ENCODE peak calls at places on chromosomes 5 and 9, in four cellular contexts. One of them, this sample, is unnamed.

GRCh38 chr5:73496984-73497457 is 1.2 kb upstream of the BTF3 start:
- DNase-seq in SK-N-SH: peak
- DNase-seq in DND-41: no peak
- DNase-seq in progenitor cell of endocrine pancreas: no peak
- DNase-seq in this sample: no peak

GRCh38 chr5:179912386-179912785 is 4.7 kb upstream of the TBC1D9B start:
- DNase-seq in SK-N-SH: no peak
- DNase-seq in progenitor cell of endocrine pancreas: no peak
- DNase-seq in DND-41: no peak
- DNase-seq in this sample: no peak

GRCh38 chr5:129499208-129499852 is 39.2 kb downstream of the ADAMTS19 start:
- DNase-seq in DND-41: no peak
- DNase-seq in progenitor cell of endocrine pancreas: no peak
- DNase-seq in SK-N-SH: no peak
- DNase-seq in this sample: no peak

GRCh38 chr9:80294955-80295354 is 723.2 kb downstream of the TLE4 start:
- DNase-seq in progenitor cell of endocrine pancreas: no peak
- DNase-seq in SK-N-SH: no peak
- DNase-seq in DND-41: no peak
- DNase-seq in this sample: no peak

GRCh38 chr9:95336281-95336680 is 18.8 kb upstream of the FANCC start:
- DNase-seq in SK-N-SH: peak
- DNase-seq in progenitor cell of endocrine pancreas: no peak
- DNase-seq in DND-41: no peak
- DNase-seq in this sample: no peak

GRCh38 chr9:114321759-114322158 is 1.1 kb upstream of the ORM1 start:
- DNase-seq in DND-41: no peak
- DNase-seq in progenitor cell of endocrine pancreas: no peak
- DNase-seq in SK-N-SH: no peak
- DNase-seq in this sample: no peak

GRCh38 chr9:126093771-126094170 is 232.9 kb upstream of the MVB12B start:
- DNase-seq in progenitor cell of endocrine pancreas: no peak
- DNase-seq in SK-N-SH: no peak
- DNase-seq in DND-41: no peak
- DNase-seq in this sample: no peak

GRCh38 chr5:165076686-165077085 is 1571.3 kb downstream of the MAT2B start:
- DNase-seq in SK-N-SH: no peak
- DNase-seq in progenitor cell of endocrine pancreas: no peak
- DNase-seq in DND-41: no peak
- DNase-seq in this sample: no peak

GRCh38 chr9:77211561-77211960 is 34.2 kb downstream of the VPS13A start:
- DNase-seq in progenitor cell of endocrine pancreas: no peak
- DNase-seq in DND-41: no peak
- DNase-seq in SK-N-SH: no peak
- DNase-seq in this sample: no peak

GRCh38 chr9:26685857-26686256 is 206.7 kb downstream of the CAAP1 start:
- DNase-seq in SK-N-SH: no peak
- DNase-seq in progenitor cell of endocrine pancreas: no peak
- DNase-seq in DND-41: no peak
- DNase-seq in this sample: no peak

GRCh38 chr5:4651811-4652565 is 488.1 kb upstream of the ADAMTS16 start:
- DNase-seq in SK-N-SH: no peak
- DNase-seq in progenitor cell of endocrine pancreas: no peak
- DNase-seq in DND-41: no peak
- DNase-seq in this sample: no peak

GRCh38 chr5:158468444-158468843 is 609.5 kb upstream of the CLINT1 start:
- DNase-seq in DND-41: no peak
- DNase-seq in progenitor cell of endocrine pancreas: no peak
- DNase-seq in SK-N-SH: no peak
- DNase-seq in this sample: no peak

GRCh38 chr9:137972355-137972987 is 94.9 kb downstream of the CACNA1B start:
- DNase-seq in SK-N-SH: peak
- DNase-seq in DND-41: no peak
- DNase-seq in progenitor cell of endocrine pancreas: no peak
- DNase-seq in this sample: no peak

GRCh38 chr9:32596096-32596865 is 23.3 kb upstream of the NDUFB6 start:
- DNase-seq in DND-41: no peak
- DNase-seq in progenitor cell of endocrine pancreas: no peak
- DNase-seq in SK-N-SH: no peak
- DNase-seq in this sample: no peak

GRCh38 chr9:96242829-96243228 is 59.1 kb downstream of the HSD17B3 start:
- DNase-seq in SK-N-SH: no peak
- DNase-seq in DND-41: no peak
- DNase-seq in progenitor cell of endocrine pancreas: no peak
- DNase-seq in this sample: no peak

GRCh38 chr5:144469106-144469505 is 298.4 kb downstream of the KCTD16 start:
- DNase-seq in progenitor cell of endocrine pancreas: no peak
- DNase-seq in DND-41: no peak
- DNase-seq in SK-N-SH: no peak
- DNase-seq in this sample: no peak

GRCh38 chr5:177429248-177430045 is 3.0 kb downstream of the GRK6 start:
- DNase-seq in progenitor cell of endocrine pancreas: no peak
- DNase-seq in DND-41: peak
- DNase-seq in SK-N-SH: no peak
- DNase-seq in this sample: no peak

GRCh38 chr5:153827407-153827806 is 211.3 kb downstream of the FAM114A2 start:
- DNase-seq in SK-N-SH: no peak
- DNase-seq in progenitor cell of endocrine pancreas: no peak
- DNase-seq in DND-41: no peak
- DNase-seq in this sample: no peak
- TF ChIP-seq CTCF in SK-N-SH: no peak
- TF ChIP-seq CTCF in progenitor cell of endocrine pancreas: no peak
- TF ChIP-seq CTCF in DND-41: no peak
- TF ChIP-seq CTCF in this sample: no peak

GRCh38 chr9:127263664-127264063 is 910 bp upstream of the GARNL3 start:
- DNase-seq in DND-41: no peak
- DNase-seq in progenitor cell of endocrine pancreas: no peak
- DNase-seq in SK-N-SH: peak
- DNase-seq in this sample: no peak

GRCh38 chr9:127258884-127259471 is 5.6 kb upstream of the GARNL3 start:
- DNase-seq in DND-41: no peak
- DNase-seq in SK-N-SH: no peak
- DNase-seq in progenitor cell of endocrine pancreas: no peak
- DNase-seq in this sample: no peak

GRCh38 chr9:127263244-127263643 is 1.3 kb upstream of the GARNL3 start:
- DNase-seq in DND-41: no peak
- DNase-seq in SK-N-SH: no peak
- DNase-seq in progenitor cell of endocrine pancreas: no peak
- DNase-seq in this sample: no peak

GRCh38 chr9:127264462-127265040 is at the start of gene GARNL3:
- DNase-seq in DND-41: no peak
- DNase-seq in SK-N-SH: peak
- DNase-seq in progenitor cell of endocrine pancreas: no peak
- DNase-seq in this sample: no peak

GRCh38 chr9:127262621-127263020 is 2.0 kb upstream of the GARNL3 start:
- DNase-seq in DND-41: no peak
- DNase-seq in progenitor cell of endocrine pancreas: no peak
- DNase-seq in SK-N-SH: no peak
- DNase-seq in this sample: no peak
- TF ChIP-seq CTCF in DND-41: no peak
- TF ChIP-seq CTCF in progenitor cell of endocrine pancreas: no peak
- TF ChIP-seq CTCF in SK-N-SH: no peak
- TF ChIP-seq CTCF in this sample: no peak

GRCh38 chr9:107086460-107086859 is 196.6 kb upstream of the RAD23B start:
- DNase-seq in DND-41: no peak
- DNase-seq in SK-N-SH: no peak
- DNase-seq in progenitor cell of endocrine pancreas: no peak
- DNase-seq in this sample: no peak

GRCh38 chr9:107090218-107090617 is 192.9 kb upstream of the RAD23B start:
- DNase-seq in progenitor cell of endocrine pancreas: no peak
- DNase-seq in SK-N-SH: no peak
- DNase-seq in DND-41: no peak
- DNase-seq in this sample: no peak

DNA sequence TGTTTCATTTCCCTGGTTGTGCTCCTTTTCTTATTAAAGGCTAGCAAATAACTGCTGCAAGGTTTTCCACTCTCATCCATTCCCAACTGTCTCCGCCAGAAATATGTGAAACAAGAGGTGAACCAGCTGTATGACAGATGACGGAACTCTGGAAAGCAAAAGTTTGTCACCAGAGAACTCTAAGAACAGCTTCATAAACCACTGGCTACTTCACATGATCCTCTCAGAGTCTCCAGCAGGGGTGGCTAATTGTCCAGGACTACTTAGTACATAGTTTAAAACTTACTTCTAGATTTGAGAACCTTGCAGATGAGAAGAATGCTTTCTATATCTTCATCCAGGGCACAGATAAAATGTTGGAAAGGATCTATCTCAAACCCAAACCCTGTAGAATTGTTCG is 195.8 kb upstream of the RAD23B start:
- DNase-seq in DND-41: no peak
- DNase-seq in SK-N-SH: no peak
- DNase-seq in progenitor cell of endocrine pancreas: no peak
- DNase-seq in this sample: no peak
- TF ChIP-seq CTCF in DND-41: no peak
- TF ChIP-seq CTCF in SK-N-SH: no peak
- TF ChIP-seq CTCF in progenitor cell of endocrine pancreas: no peak
- TF ChIP-seq CTCF in this sample: no peak

DNA sequence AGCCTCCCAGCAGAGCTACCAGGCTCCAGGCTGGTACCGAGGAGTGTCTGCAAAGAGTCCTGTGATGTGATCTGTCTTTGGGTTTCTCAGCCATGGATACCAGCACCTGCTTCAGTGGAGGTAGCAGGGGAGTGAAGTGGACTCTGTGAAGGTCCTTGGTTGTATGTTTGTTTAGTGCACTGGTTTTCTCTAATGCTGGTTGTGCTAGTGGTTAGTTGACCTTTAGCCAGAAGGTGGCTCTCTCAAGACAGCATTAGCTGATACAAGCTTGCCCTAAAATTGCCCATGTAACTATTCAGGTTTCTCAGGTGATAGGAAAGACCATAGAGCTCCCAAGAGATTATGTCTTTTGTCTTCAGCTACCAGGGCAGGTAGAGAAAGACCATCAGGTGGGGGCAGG is 87.2 kb downstream of the MTAP start:
- DNase-seq in SK-N-SH: no peak
- DNase-seq in DND-41: no peak
- DNase-seq in progenitor cell of endocrine pancreas: no peak
- DNase-seq in this sample: no peak
- TF ChIP-seq CTCF in SK-N-SH: no peak
- TF ChIP-seq CTCF in DND-41: no peak
- TF ChIP-seq CTCF in progenitor cell of endocrine pancreas: no peak
- TF ChIP-seq CTCF in this sample: no peak

GRCh38 chr9:33942471-33943083 is 106.1 kb downstream of the UBAP2 start:
- DNase-seq in SK-N-SH: no peak
- DNase-seq in DND-41: no peak
- DNase-seq in progenitor cell of endocrine pancreas: no peak
- DNase-seq in this sample: no peak
- TF ChIP-seq CTCF in SK-N-SH: peak
- TF ChIP-seq CTCF in DND-41: no peak
- TF ChIP-seq CTCF in progenitor cell of endocrine pancreas: no peak
- TF ChIP-seq CTCF in this sample: no peak

GRCh38 chr9:82124090-82124489 is 135.5 kb downstream of the SPATA31D1 start:
- DNase-seq in progenitor cell of endocrine pancreas: no peak
- DNase-seq in SK-N-SH: no peak
- DNase-seq in DND-41: no peak
- DNase-seq in this sample: no peak
- TF ChIP-seq CTCF in progenitor cell of endocrine pancreas: no peak
- TF ChIP-seq CTCF in SK-N-SH: no peak
- TF ChIP-seq CTCF in DND-41: no peak
- TF ChIP-seq CTCF in this sample: no peak

GRCh38 chr5:57432876-57433275 is 49.7 kb downstream of the ACTBL2 start:
- DNase-seq in SK-N-SH: no peak
- DNase-seq in progenitor cell of endocrine pancreas: no peak
- DNase-seq in DND-41: no peak
- DNase-seq in this sample: no peak
- TF ChIP-seq CTCF in SK-N-SH: peak
- TF ChIP-seq CTCF in progenitor cell of endocrine pancreas: peak
- TF ChIP-seq CTCF in DND-41: no peak
- TF ChIP-seq CTCF in this sample: no peak

DNA sequence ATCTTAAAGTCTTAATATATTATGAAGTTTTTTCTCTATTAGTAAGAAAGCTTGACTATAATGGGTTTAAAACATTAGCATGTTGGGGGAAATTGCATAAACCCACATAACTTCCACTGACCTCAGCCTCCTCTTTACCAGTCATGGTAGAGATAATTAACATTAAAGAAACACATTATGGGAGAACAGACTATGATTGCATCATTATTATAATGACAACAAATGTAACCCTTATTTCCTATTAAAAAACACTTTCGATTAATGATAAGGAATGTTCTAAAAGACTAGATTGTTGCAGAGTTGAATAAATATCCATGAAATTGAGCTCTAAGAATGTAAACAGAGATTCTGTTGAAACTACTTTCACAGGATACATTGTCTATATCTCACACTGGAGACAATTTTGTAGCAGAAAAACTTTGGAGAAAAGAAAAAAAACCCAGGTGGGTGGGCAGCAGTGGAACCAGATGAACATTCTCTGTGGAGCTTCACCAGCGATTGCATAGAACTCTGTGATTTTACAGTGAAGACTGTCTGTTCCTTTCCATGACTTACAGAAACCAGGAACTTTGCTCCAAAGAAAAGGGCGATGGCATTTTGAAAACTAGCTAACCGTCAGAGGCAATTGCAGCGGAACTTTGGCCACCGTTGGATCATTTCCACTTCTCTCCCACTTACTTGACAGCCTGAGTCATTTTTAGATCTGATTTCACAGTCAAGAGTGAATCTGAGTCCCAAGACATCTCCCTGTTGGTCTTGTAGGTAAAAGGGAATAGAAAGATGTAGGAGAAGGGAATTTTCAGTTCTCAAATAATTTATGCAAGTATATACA is 21.0 kb upstream of the ERAP2 start:
- DNase-seq in DND-41: no peak
- DNase-seq in SK-N-SH: no peak
- DNase-seq in progenitor cell of endocrine pancreas: no peak
- DNase-seq in this sample: no peak
- TF ChIP-seq CTCF in DND-41: no peak
- TF ChIP-seq CTCF in SK-N-SH: no peak
- TF ChIP-seq CTCF in progenitor cell of endocrine pancreas: no peak
- TF ChIP-seq CTCF in this sample: no peak

DNA sequence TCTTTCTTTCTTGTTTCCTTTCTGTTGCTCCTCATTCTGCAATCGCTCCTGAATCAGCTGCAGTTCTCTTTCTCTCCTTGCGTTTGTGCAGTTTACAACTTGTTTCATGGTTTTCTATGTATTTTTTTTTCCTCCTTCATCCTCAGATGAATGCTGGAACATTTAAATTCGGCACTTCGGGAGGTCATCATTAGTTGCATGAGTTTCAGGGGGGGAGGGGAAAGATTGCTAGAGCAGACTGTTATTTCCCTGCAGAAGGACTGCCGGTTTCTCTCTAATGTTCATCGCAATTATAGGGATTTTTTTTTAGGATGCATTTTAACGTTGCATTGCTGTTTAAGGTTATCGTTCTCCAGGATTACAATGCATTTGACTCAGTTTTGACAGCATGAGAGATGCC is 1311.9 kb upstream of the WWC1 start:
- DNase-seq in DND-41: no peak
- DNase-seq in SK-N-SH: no peak
- DNase-seq in progenitor cell of endocrine pancreas: no peak
- DNase-seq in this sample: no peak
- TF ChIP-seq CTCF in DND-41: no peak
- TF ChIP-seq CTCF in SK-N-SH: no peak
- TF ChIP-seq CTCF in progenitor cell of endocrine pancreas: no peak
- TF ChIP-seq CTCF in this sample: no peak

This sample was measured in endothelial cell.